ENCODE peak calls at places on chromosomes 12 and 14, in nine cellular contexts. C is GDM1; W is occipital lobe; O is M059J; U is HS-5; X is HFF-Myc; V is GM19239; Z is NCI-H1105 treated with DMSO at 0.1 percent for 48 hours; E is stimulated activated CD8-positive, alpha-beta memory T cell treated with anti-CD3 and anti-CD28 coated beads, Interleukin-7, amount 100 ng/mL, for 4 hours. M is an unnamed sample.

GRCh38 chr12:86349196-86349595 is 93.0 kb upstream of the MGAT4C start:
- DNase-seq in Z (no peak), X (no peak), O (no peak), V (no peak), W (no peak), E (no peak), U (no peak), C (no peak), M (no peak)

GRCh38 chr14:104100171-104101085 is 14.9 kb downstream of the ASPG start:
- DNase-seq in W (no peak), U (no peak), X (no peak), V (no peak), E (no peak), Z (no peak), O (no peak), C (no peak), M (no peak)

GRCh38 chr14:77299776-77300175 is 20.9 kb downstream of the POMT2 start:
- DNase-seq in E (no peak), O (no peak), V (no peak), X (no peak), Z (no peak), W (no peak), U (no peak), C (no peak), M (no peak)

GRCh38 chr14:103871596-103872480 is 24.5 kb upstream of the PPP1R13B start:
- DNase-seq in W (no peak), X (no peak), V (peak; percentile 94), C (no peak), Z (no peak), U (no peak), O (no peak), E (peak; percentile 67), M (no peak)

GRCh38 chr12:1810201-1810930 is 10.0 kb upstream of the LRTM2 start:
- DNase-seq in U (no peak), E (no peak), W (no peak), C (no peak), X (no peak), Z (no peak), V (no peak), O (peak; percentile 51), M (no peak)

GRCh38 chr12:130663510-130663909 is 52.6 kb downstream of the RIMBP2 start:
- DNase-seq in W (no peak), C (no peak), V (no peak), X (no peak), E (no peak), U (no peak), Z (no peak), O (no peak), M (no peak)

GRCh38 chr14:47302121-47302520 is 373.3 kb downstream of the MDGA2 start:
- DNase-seq in W (no peak), E (no peak), C (no peak), O (no peak), U (no peak), X (no peak), V (no peak), Z (no peak), M (no peak)

GRCh38 chr12:2555487-2556082 is 239.2 kb upstream of the FKBP4 start:
- DNase-seq in X (no peak), V (no peak), W (no peak), Z (peak; percentile 96), U (no peak), E (no peak), O (no peak), C (no peak), M (no peak)

GRCh38 chr12:87305481-87305880 is 723.7 kb downstream of the C12orf50 start:
- DNase-seq in E (no peak), U (no peak), W (no peak), V (no peak), Z (no peak), X (no peak), C (no peak), O (no peak), M (no peak)

GRCh38 chr14:103522649-103523582 is at the start of gene CKB:
- DNase-seq in X (no peak), E (no peak), Z (peak; percentile 86), O (peak; percentile 64), V (no peak), C (no peak), W (peak; percentile 43), U (no peak), M (peak; percentile 97)

GRCh38 chr14:79150226-79150625 is 980.1 kb downstream of the NRXN3 start:
- DNase-seq in Z (no peak), W (no peak), C (no peak), X (no peak), U (no peak), V (no peak), E (no peak), O (no peak), M (no peak)

GRCh38 chr12:130716918-130717306 is 813 bp upstream of the RIMBP2 start:
- DNase-seq in O (no peak), U (no peak), X (no peak), V (no peak), E (no peak), C (no peak), Z (no peak), W (no peak), M (no peak)

GRCh38 chr12:42524716-42525115 is 64.8 kb downstream of the PRICKLE1 start:
- DNase-seq in V (no peak), E (no peak), U (no peak), W (no peak), O (no peak), X (no peak), Z (no peak), C (no peak), M (no peak)

GRCh38 chr12:115885040-115885439 is 392.5 kb downstream of the MED13L start:
- DNase-seq in W (no peak), V (no peak), E (no peak), O (no peak), Z (peak; percentile 96), X (no peak), U (no peak), C (no peak), M (no peak)

GRCh38 chr12:79082595-79082994 is 218.0 kb downstream of the SYT1 start:
- DNase-seq in E (no peak), O (no peak), W (no peak), Z (no peak), C (no peak), U (no peak), V (no peak), X (no peak), M (no peak)

GRCh38 chr12:69701821-69702220 is 2.7 kb upstream of the BEST3 start:
- DNase-seq in U (no peak), Z (peak; percentile 78), O (peak; percentile 34), V (no peak), X (no peak), C (no peak), W (no peak), E (no peak), M (no peak)

GRCh38 chr14:75531660-75532317 is 9.5 kb downstream of the BATF start:
- DNase-seq in O (no peak), E (no peak), U (no peak), C (no peak), W (no peak), V (no peak), X (no peak), Z (no peak), M (no peak)

GRCh38 chr12:57381693-57382220 is 49.1 kb downstream of the R3HDM2 start:
- DNase-seq in V (no peak), W (no peak), C (no peak), O (peak; percentile 8), E (no peak), U (no peak), Z (no peak), X (no peak), M (no peak)

GRCh38 chr12:9111525-9111924 is 4.2 kb downstream of the A2M start:
- DNase-seq in V (no peak), W (no peak), U (no peak), C (no peak), O (no peak), Z (no peak), X (no peak), E (no peak), M (no peak)

GRCh38 chr14:55579724-55580400 is at the start of gene KTN1:
- DNase-seq in Z (peak; percentile 72), U (no peak), C (peak; percentile 81), E (peak; percentile 84), W (peak; percentile 61), V (peak; percentile 86), O (peak; percentile 83), X (no peak), M (peak; percentile 72)

GRCh38 chr12:109738878-109739665 is 25.4 kb downstream of the FAM222A start:
- DNase-seq in W (no peak), O (peak; percentile 83), X (no peak), E (no peak), Z (no peak), V (no peak), C (no peak), U (no peak), M (no peak)

GRCh38 chr12:52976574-52977071 is 27.7 kb downstream of the KRT18 start:
- DNase-seq in C (no peak), O (peak; percentile 85), U (no peak), W (no peak), V (no peak), Z (no peak), X (no peak), E (no peak), M (no peak)

GRCh38 chr12:78697817-78698415 is 166.7 kb upstream of the SYT1 start:
- DNase-seq in X (no peak), W (no peak), U (peak; percentile 23), O (peak; percentile 49), V (no peak), Z (no peak), C (no peak), E (no peak), M (no peak)

GRCh38 chr12:40099423-40099853 is 6.4 kb downstream of the SLC2A13 start:
- DNase-seq in Z (no peak), W (no peak), V (no peak), U (no peak), C (no peak), X (no peak), O (no peak), E (no peak), M (no peak)

GRCh38 chr12:91778938-91779400 is 366.7 kb downstream of the BTG1 start:
- DNase-seq in O (peak; percentile 99), X (peak; percentile 83), W (no peak), V (peak; percentile 22), Z (no peak), C (no peak), E (peak; percentile 21), U (peak; percentile 96), M (no peak)

GRCh38 chr12:116319851-116320621 is 42.5 kb upstream of the MED13L start:
- DNase-seq in E (no peak), C (peak; percentile 66), X (peak; percentile 93), V (no peak), U (peak; percentile 93), W (no peak), O (peak; percentile 92), Z (peak; percentile 40), M (no peak)

GRCh38 chr12:26374934-26375333 is 179.6 kb downstream of the SSPN start:
- DNase-seq in W (no peak), C (no peak), E (no peak), O (no peak), X (peak; percentile 6), U (no peak), V (no peak), Z (no peak), M (no peak)